ENCODE peak calls at places on chromosomes 7 and 10, in five cellular contexts. G, R, T, Q and P are unnamed samples.

GRCh38 chr7:123635551-123636359 is 19.9 kb upstream of the LMOD2 start:
- DNase-seq in G (peak), R (no peak), T (peak), Q (no peak), P (no peak)

GRCh38 chr10:124742418-124743187 is 1.6 kb downstream of the FAM53B start:
- DNase-seq in G (no peak), R (no peak), T (no peak), Q (no peak), P (no peak)

GRCh38 chr7:3754488-3755365 is 453.7 kb downstream of the SDK1 start:
- DNase-seq in G (no peak), R (no peak), T (peak), Q (no peak), P (no peak)

GRCh38 chr7:95139922-95140321 is 184.4 kb downstream of the PON1 start:
- DNase-seq in G (no peak), R (no peak), T (no peak), Q (no peak), P (no peak)

GRCh38 chr10:128629111-128630096 is 503.2 kb upstream of the MKI67 start:
- DNase-seq in G (no peak), R (no peak), T (peak), Q (no peak), P (no peak)

GRCh38 chr10:21078410-21079329 is 181.6 kb upstream of the NEBL start:
- DNase-seq in G (peak), R (no peak), T (peak), Q (no peak), P (no peak)

GRCh38 chr7:102459221-102459844 is 5.3 kb downstream of the ALKBH4 start:
- DNase-seq in G (no peak), R (no peak), T (no peak), Q (no peak), P (no peak)

GRCh38 chr7:1535695-1536094 is 5.2 kb downstream of the MAFK start:
- DNase-seq in G (no peak), R (no peak), T (no peak), Q (no peak), P (no peak)

GRCh38 chr7:44733708-44734481 is 14.8 kb upstream of the ZMIZ2 start:
- DNase-seq in G (no peak), R (no peak), T (peak), Q (no peak), P (no peak)

GRCh38 chr10:69176823-69177222 is 3.2 kb upstream of the SUPV3L1 start:
- DNase-seq in G (no peak), R (no peak), T (no peak), Q (no peak), P (no peak)

GRCh38 chr10:77799352-77799751 is 127.2 kb downstream of the DLG5 start:
- DNase-seq in G (no peak), R (no peak), T (no peak), Q (no peak), P (peak)

GRCh38 chr7:91286432-91286831 is 22.2 kb downstream of the FZD1 start:
- DNase-seq in G (no peak), R (no peak), T (no peak), Q (no peak), P (no peak)

GRCh38 chr10:42367532-42368230 is 270.7 kb downstream of the ZNF33B start:
- DNase-seq in G (no peak), R (no peak), T (peak), Q (no peak), P (no peak)

GRCh38 chr10:124739119-124739921 is 4.9 kb downstream of the FAM53B start:
- DNase-seq in G (no peak), R (no peak), T (no peak), Q (no peak), P (no peak)

GRCh38 chr7:156764016-156764669 is 123.6 kb downstream of the RNF32 start:
- DNase-seq in G (no peak), R (no peak), T (peak), Q (no peak), P (no peak)